ENCODE peak calls at places on chromosomes 3 and 15, in ten cellular contexts. Z is SHP77 treated with DMSO at 0.1 percent for 48 hours; R is GM10248; O is central memory CD4-positive, alpha-beta T cell; G is activated CD4-positive, alpha-beta memory T cell treated with anti-CD3 and anti-CD28 coated beads, Interleukin-2, amount 10 ng/mL, durations not matched to agents 7 days and 5 days; P is neural progenitor cell; H is psoas muscle; V is NCI-H1092 treated with DMSO at 0.1 percent for 48 hours; F is KG1; Y is posterior vena cava. J is an unnamed sample.
A peak's percentile ranks its signal among the peaks of the same experiment; 100 is the strongest.

GRCh38 chr3:114078126-114078525 is 21.6 kb downstream of the QTRT2 start:
- DNase-seq in H (no peak), P (no peak), R (no peak), V (no peak), Y (no peak), F (no peak), O (no peak), Z (no peak), G (no peak), J (no peak)

GRCh38 chr3:57544181-57545125 is at the start of gene DNAH12:
- DNase-seq in Z (peak; percentile 57), R (peak; percentile 39), F (no peak), V (peak; percentile 75), P (peak; percentile 95), O (no peak), Y (no peak), G (no peak), H (no peak), J (peak; percentile 52)

GRCh38 chr15:94844533-94845390 is 613.4 kb downstream of the MCTP2 start:
- DNase-seq in Y (peak; percentile 89), F (peak; percentile 88), G (no peak), Z (no peak), P (peak; percentile 76), V (peak; percentile 49), O (no peak), R (no peak), H (peak; percentile 80), J (peak; percentile 51)

GRCh38 chr15:41620536-41621199 is 39.5 kb upstream of the MGA start:
- DNase-seq in Y (no peak), R (no peak), V (no peak), F (no peak), H (no peak), P (no peak), G (no peak), Z (peak; percentile 37), O (no peak), J (no peak)

GRCh38 chr15:70815604-70816003 is 38.4 kb downstream of the LARP6 start:
- DNase-seq in P (no peak), H (no peak), Z (no peak), Y (no peak), R (no peak), F (no peak), G (no peak), O (no peak), V (peak; percentile 74), J (no peak)

GRCh38 chr3:71838406-71838805 is 53.5 kb upstream of the PROK2 start:
- DNase-seq in O (no peak), F (no peak), P (no peak), Z (no peak), R (no peak), V (no peak), Y (no peak), G (no peak), H (no peak), J (no peak)

GRCh38 chr3:160831411-160831810 is 75.4 kb downstream of the PPM1L start:
- DNase-seq in Z (no peak), F (no peak), P (no peak), H (no peak), R (no peak), G (no peak), Y (no peak), O (no peak), V (no peak), J (no peak)

GRCh38 chr3:126087552-126088175 is 3.7 kb upstream of the SLC41A3 start:
- DNase-seq in R (no peak), H (no peak), G (no peak), F (no peak), Z (no peak), Y (no peak), V (no peak), P (peak; percentile 54), O (no peak), J (no peak)

GRCh38 chr3:59985643-59986200 is 935.9 kb upstream of the CFAP20DC start:
- DNase-seq in H (no peak), Y (no peak), O (no peak), P (no peak), R (no peak), V (no peak), Z (no peak), G (no peak), F (peak; percentile 76), J (no peak)

GRCh38 chr15:78085928-78086327 is 6.4 kb upstream of the SH2D7 start:
- DNase-seq in O (no peak), F (no peak), Z (no peak), H (no peak), P (no peak), V (no peak), G (no peak), R (no peak), Y (no peak), J (no peak)

GRCh38 chr3:60841355-60841754 is 409.9 kb downstream of the FHIT start:
- DNase-seq in H (no peak), Y (no peak), R (no peak), P (no peak), G (no peak), O (no peak), V (no peak), Z (no peak), F (no peak), J (no peak)

GRCh38 chr3:129441215-129441614 is 1.2 kb downstream of the IFT122 start:
- DNase-seq in O (peak; percentile 24), Z (no peak), R (no peak), H (no peak), P (no peak), Y (no peak), F (no peak), V (no peak), G (peak; percentile 23), J (no peak)

GRCh38 chr3:50340404-50341329 is at the start of gene RASSF1:
- DNase-seq in P (peak; percentile 51), F (peak; percentile 85), V (no peak), Y (peak; percentile 95), Z (no peak), G (peak; percentile 92), H (peak; percentile 86), R (peak; percentile 70), O (peak; percentile 50), J (peak; percentile 80)

GRCh38 chr3:133934996-133935842 is 39.5 kb upstream of the RAB6B start:
- DNase-seq in F (no peak), P (no peak), V (no peak), H (no peak), Y (no peak), R (no peak), O (no peak), G (no peak), Z (no peak), J (no peak)

GRCh38 chr3:15099364-15100098 is 583 bp upstream of the RBSN start:
- DNase-seq in F (no peak), H (no peak), P (peak; percentile 16), Z (no peak), V (peak; percentile 62), Y (no peak), G (peak; percentile 35), O (no peak), R (no peak), J (no peak)

GRCh38 chr3:123834631-123835030 is 49.5 kb downstream of the MYLK start:
- DNase-seq in Y (no peak), R (no peak), P (no peak), F (no peak), Z (no peak), V (no peak), H (no peak), G (no peak), O (no peak), J (no peak)

GRCh38 chr3:42975955-42976354 is 3.2 kb upstream of the GASK1A start:
- DNase-seq in O (no peak), Z (no peak), G (no peak), V (no peak), Y (no peak), H (no peak), P (no peak), F (no peak), R (no peak), J (no peak)

GRCh38 chr15:80503319-80503952 is 99.3 kb downstream of the ARNT2 start:
- DNase-seq in R (no peak), O (no peak), G (no peak), Z (no peak), V (no peak), Y (no peak), F (no peak), P (no peak), H (no peak), J (no peak)

GRCh38 chr3:114450008-114450596 is 156.3 kb downstream of the TIGIT start:
- DNase-seq in F (no peak), H (no peak), V (peak; percentile 70), R (no peak), Z (no peak), Y (no peak), P (no peak), O (no peak), G (no peak), J (no peak)

GRCh38 chr3:194333212-194333980 is 17.7 kb downstream of the CPN2 start:
- DNase-seq in H (peak; percentile 93), O (peak; percentile 83), F (no peak), P (peak; percentile 90), Y (peak; percentile 97), R (peak; percentile 87), G (peak; percentile 88), Z (no peak), V (no peak), J (peak; percentile 79)

GRCh38 chr15:46442196-46442595 is 807.4 kb downstream of the SQOR start:
- DNase-seq in P (no peak), Z (no peak), R (no peak), F (no peak), O (no peak), G (no peak), V (no peak), H (no peak), Y (no peak), J (no peak)

GRCh38 chr3:71441217-71441924 is 142.2 kb downstream of the FOXP1 start:
- DNase-seq in V (no peak), Z (no peak), P (no peak), G (no peak), F (no peak), O (no peak), R (no peak), H (no peak), Y (no peak), J (peak; percentile 67)

GRCh38 chr3:1945698-1946097 is 153.0 kb upstream of the CNTN4 start:
- DNase-seq in G (no peak), P (no peak), Y (no peak), V (no peak), R (no peak), Z (no peak), F (no peak), H (no peak), O (no peak), J (no peak)

GRCh38 chr3:105614288-105615030 is 247.8 kb downstream of the ALCAM start:
- DNase-seq in G (no peak), F (no peak), P (no peak), Z (no peak), V (no peak), O (no peak), H (no peak), R (no peak), Y (no peak), J (no peak)

GRCh38 chr3:179227349-179227748 is 23.6 kb downstream of the KCNMB3 start:
- DNase-seq in F (no peak), R (no peak), O (no peak), Z (no peak), P (no peak), H (no peak), Y (no peak), G (no peak), V (no peak), J (no peak)

GRCh38 chr15:51390239-51390931 is 48.9 kb downstream of the GLDN start:
- DNase-seq in Y (no peak), F (no peak), P (no peak), G (no peak), R (peak; percentile 57), H (no peak), Z (no peak), O (no peak), V (no peak), J (no peak)

GRCh38 chr15:82124331-82125263 is 78.8 kb upstream of the MEX3B start:
- DNase-seq in Z (no peak), Y (no peak), V (no peak), G (no peak), H (no peak), P (no peak), R (no peak), F (no peak), O (no peak), J (no peak)

GRCh38 chr3:63655519-63655918 is 3.0 kb downstream of the SNTN start:
- DNase-seq in H (no peak), Z (no peak), O (no peak), V (no peak), R (no peak), G (no peak), F (no peak), P (no peak), Y (no peak), J (no peak)